ENCODE peak calls at places on chromosome 12, in four cellular contexts. O is glomerular endothelial cell, W is T-helper 17 cell, X is GM10248. J is an unnamed sample.

GRCh38 chr12:56896082-56896481 is 38.1 kb downstream of the SDR9C7 start:
- DNase-seq in X (no peak), O (no peak), W (no peak), J (no peak)

GRCh38 chr12:113305281-113305856 is 29.5 kb downstream of the SLC8B1 start:
- DNase-seq in W (no peak), O (no peak), X (no peak), J (peak)

GRCh38 chr12:124613151-124613585 is 45.8 kb upstream of the NCOR2 start:
- DNase-seq in W (no peak), X (no peak), O (no peak), J (peak)

GRCh38 chr12:46266382-46266791 is 2.5 kb downstream of the SLC38A1 start:
- DNase-seq in O (no peak), X (no peak), W (peak), J (peak)

GRCh38 chr12:92649511-92650227 is 53.1 kb upstream of the PLEKHG7 start:
- DNase-seq in O (peak), W (peak), X (peak), J (peak)

GRCh38 chr12:54562720-54563356 is 13.4 kb downstream of the PDE1B start:
- DNase-seq in O (no peak), W (no peak), X (no peak), J (no peak)

GRCh38 chr12:30972035-30972434 is 45.5 kb downstream of the TSPAN11 start:
- DNase-seq in X (no peak), O (no peak), W (no peak), J (peak)

GRCh38 chr12:14664434-14665023 is 31.9 kb downstream of the GUCY2C start:
- DNase-seq in X (peak), W (no peak), O (peak), J (peak)

GRCh38 chr12:109738209-109738608 is 24.6 kb downstream of the FAM222A start:
- DNase-seq in X (no peak), W (peak), O (no peak), J (peak)

GRCh38 chr12:14883663-14884062 is 2.0 kb downstream of the MGP start:
- DNase-seq in X (no peak), W (no peak), O (no peak), J (no peak)

GRCh38 chr12:80293759-80294158 is 150.3 kb upstream of the PTPRQ start:
- DNase-seq in X (no peak), O (no peak), W (no peak), J (no peak)

GRCh38 chr12:64729909-64730584 is 29.2 kb downstream of the GNS start:
- DNase-seq in O (no peak), X (peak), W (no peak), J (no peak)

GRCh38 chr12:88428350-88428749 is 151.9 kb downstream of the KITLG start:
- DNase-seq in X (no peak), W (no peak), O (no peak), J (no peak)

GRCh38 chr12:64169999-64170398 is 52.1 kb downstream of the KICS2 start:
- DNase-seq in X (no peak), W (no peak), O (no peak), J (no peak)

GRCh38 chr12:102824218-102824835 is 92.7 kb downstream of the PAH start:
- DNase-seq in O (no peak), W (no peak), X (peak), J (peak)

GRCh38 chr12:9773216-9773877 is 12.6 kb upstream of the CD69 start:
- DNase-seq in W (no peak), X (no peak), O (no peak), J (no peak)

GRCh38 chr12:66571361-66571760 is 107.5 kb downstream of the GRIP1 start:
- DNase-seq in O (no peak), X (no peak), W (no peak), J (no peak)

J was measured in osteoblast.